ENCODE peak calls at places on chromosomes 13 and 19, in six cellular contexts. One of them, this sample, is unnamed.

GRCh38 chr13:109159650-109160309 is 530.4 kb downstream of the MYO16 start:
- DNase-seq in T-helper 1 cell: no peak
- DNase-seq in fibroblast of the aortic adventitia: no peak
- DNase-seq in T-helper 2 cell: no peak
- DNase-seq in ELR: no peak
- DNase-seq in foreskin fibroblast: no peak
- DNase-seq in this sample: no peak

GRCh38 chr19:48739835-48740704 is at the start of gene RASIP1:
- DNase-seq in T-helper 1 cell: no peak
- DNase-seq in fibroblast of the aortic adventitia: no peak
- DNase-seq in T-helper 2 cell: no peak
- DNase-seq in ELR: no peak
- DNase-seq in foreskin fibroblast: no peak
- DNase-seq in this sample: no peak

GRCh38 chr13:48426052-48426451 is 13.1 kb upstream of the LPAR6 start:
- DNase-seq in T-helper 1 cell: no peak
- DNase-seq in fibroblast of the aortic adventitia: no peak
- DNase-seq in T-helper 2 cell: no peak
- DNase-seq in ELR: no peak
- DNase-seq in foreskin fibroblast: no peak
- DNase-seq in this sample: no peak

GRCh38 chr13:106432636-106433035 is 102.8 kb downstream of the EFNB2 start:
- DNase-seq in T-helper 1 cell: no peak
- DNase-seq in fibroblast of the aortic adventitia: peak
- DNase-seq in T-helper 2 cell: no peak
- DNase-seq in ELR: peak
- DNase-seq in foreskin fibroblast: peak
- DNase-seq in this sample: no peak

GRCh38 chr19:46373573-46374359 is 26.9 kb downstream of the PPP5C start:
- DNase-seq in T-helper 1 cell: no peak
- DNase-seq in fibroblast of the aortic adventitia: peak
- DNase-seq in T-helper 2 cell: no peak
- DNase-seq in ELR: peak
- DNase-seq in foreskin fibroblast: peak
- DNase-seq in this sample: no peak

GRCh38 chr19:9107375-9107774 is at the start of gene OR7G2:
- DNase-seq in T-helper 1 cell: no peak
- DNase-seq in fibroblast of the aortic adventitia: no peak
- DNase-seq in T-helper 2 cell: no peak
- DNase-seq in ELR: no peak
- DNase-seq in foreskin fibroblast: no peak
- DNase-seq in this sample: no peak

GRCh38 chr13:112261924-112262323 is 114.2 kb upstream of the SPACA7 start:
- DNase-seq in T-helper 1 cell: no peak
- DNase-seq in fibroblast of the aortic adventitia: no peak
- DNase-seq in T-helper 2 cell: no peak
- DNase-seq in ELR: no peak
- DNase-seq in foreskin fibroblast: no peak
- DNase-seq in this sample: no peak

GRCh38 chr13:93900735-93901134 is 578.7 kb downstream of the DCT start:
- DNase-seq in T-helper 1 cell: no peak
- DNase-seq in fibroblast of the aortic adventitia: peak
- DNase-seq in T-helper 2 cell: no peak
- DNase-seq in ELR: no peak
- DNase-seq in foreskin fibroblast: peak
- DNase-seq in this sample: no peak

GRCh38 chr19:49469828-49470614 is 4.0 kb upstream of the FLT3LG start:
- DNase-seq in T-helper 1 cell: peak
- DNase-seq in fibroblast of the aortic adventitia: no peak
- DNase-seq in T-helper 2 cell: peak
- DNase-seq in ELR: no peak
- DNase-seq in foreskin fibroblast: peak
- DNase-seq in this sample: peak

GRCh38 chr13:110119943-110120905 is 186.7 kb downstream of the COL4A1 start:
- DNase-seq in T-helper 1 cell: no peak
- DNase-seq in fibroblast of the aortic adventitia: no peak
- DNase-seq in T-helper 2 cell: no peak
- DNase-seq in ELR: peak
- DNase-seq in foreskin fibroblast: no peak
- DNase-seq in this sample: no peak

GRCh38 chr19:53432088-53432661 is 391 bp downstream of the ZNF761 start:
- DNase-seq in T-helper 1 cell: no peak
- DNase-seq in fibroblast of the aortic adventitia: peak
- DNase-seq in T-helper 2 cell: no peak
- DNase-seq in ELR: peak
- DNase-seq in foreskin fibroblast: peak
- DNase-seq in this sample: no peak

GRCh38 chr19:9936151-9937000 is at the start of gene OLFM2:
- DNase-seq in T-helper 1 cell: no peak
- DNase-seq in fibroblast of the aortic adventitia: no peak
- DNase-seq in T-helper 2 cell: no peak
- DNase-seq in ELR: no peak
- DNase-seq in foreskin fibroblast: no peak
- DNase-seq in this sample: no peak

GRCh38 chr13:43894438-43894837 is 14.7 kb downstream of the LACC1 start:
- DNase-seq in T-helper 1 cell: no peak
- DNase-seq in fibroblast of the aortic adventitia: no peak
- DNase-seq in T-helper 2 cell: no peak
- DNase-seq in ELR: peak
- DNase-seq in foreskin fibroblast: peak
- DNase-seq in this sample: no peak

GRCh38 chr13:112903071-112903577 is 65.9 kb upstream of the MCF2L start:
- DNase-seq in T-helper 1 cell: no peak
- DNase-seq in fibroblast of the aortic adventitia: no peak
- DNase-seq in T-helper 2 cell: no peak
- DNase-seq in ELR: no peak
- DNase-seq in foreskin fibroblast: no peak
- DNase-seq in this sample: no peak

GRCh38 chr19:16160943-16161560 is 12.3 kb downstream of the CIB3 start:
- DNase-seq in T-helper 1 cell: no peak
- DNase-seq in fibroblast of the aortic adventitia: peak
- DNase-seq in T-helper 2 cell: no peak
- DNase-seq in ELR: peak
- DNase-seq in foreskin fibroblast: peak
- DNase-seq in this sample: no peak

GRCh38 chr13:26502826-26503225 is 54.7 kb upstream of the WASF3 start:
- DNase-seq in T-helper 1 cell: no peak
- DNase-seq in fibroblast of the aortic adventitia: peak
- DNase-seq in T-helper 2 cell: no peak
- DNase-seq in ELR: peak
- DNase-seq in foreskin fibroblast: peak
- DNase-seq in this sample: no peak

GRCh38 chr19:45440873-45441654 is 17.3 kb upstream of the ERCC1 start:
- DNase-seq in T-helper 1 cell: no peak
- DNase-seq in fibroblast of the aortic adventitia: no peak
- DNase-seq in T-helper 2 cell: no peak
- DNase-seq in ELR: peak
- DNase-seq in foreskin fibroblast: peak
- DNase-seq in this sample: no peak

GRCh38 chr13:71252191-71252704 is 614.8 kb downstream of the DACH1 start:
- DNase-seq in T-helper 1 cell: no peak
- DNase-seq in fibroblast of the aortic adventitia: no peak
- DNase-seq in T-helper 2 cell: no peak
- DNase-seq in ELR: peak
- DNase-seq in foreskin fibroblast: no peak
- DNase-seq in this sample: no peak

GRCh38 chr19:6030214-6030507 is 52.2 kb upstream of the RANBP3 start:
- DNase-seq in T-helper 1 cell: no peak
- DNase-seq in fibroblast of the aortic adventitia: peak
- DNase-seq in T-helper 2 cell: no peak
- DNase-seq in ELR: peak
- DNase-seq in foreskin fibroblast: peak
- DNase-seq in this sample: no peak

GRCh38 chr19:51128227-51128626 is 3.5 kb downstream of the SIGLEC9 start:
- DNase-seq in T-helper 1 cell: no peak
- DNase-seq in fibroblast of the aortic adventitia: no peak
- DNase-seq in T-helper 2 cell: no peak
- DNase-seq in ELR: no peak
- DNase-seq in foreskin fibroblast: no peak
- DNase-seq in this sample: no peak

This sample was measured in GM18507.